ENCODE peak calls at places on chromosomes 6 and 20, in six cellular contexts. N, P, W, M, I and U are unnamed samples.

GRCh38 chr6:56525976-56526375 is 116.7 kb downstream of the DST start:
- DNase-seq in W (no peak), N (no peak), I (no peak), P (no peak), M (no peak), U (no peak)

GRCh38 chr6:5167501-5167900 is 82.4 kb downstream of the PPP1R3G start:
- DNase-seq in N (no peak), P (no peak), I (no peak), W (no peak), M (no peak), U (no peak)

GRCh38 chr6:139308936-139309603 is 17.3 kb upstream of the TXLNB start:
- DNase-seq in W (no peak), P (no peak), I (no peak), N (peak), M (peak), U (no peak)

GRCh38 chr6:88992741-88993557 is 29.5 kb upstream of the RNGTT start:
- DNase-seq in M (no peak), P (no peak), I (no peak), N (no peak), W (no peak), U (no peak)

GRCh38 chr20:46027245-46027853 is 1.7 kb upstream of the SLC12A5 start:
- DNase-seq in N (no peak), P (peak), W (no peak), M (no peak), I (peak), U (no peak)

GRCh38 chr6:147434508-147434907 is 74.0 kb upstream of the SAMD5 start:
- DNase-seq in N (no peak), W (no peak), I (no peak), M (no peak), P (no peak), U (no peak)

GRCh38 chr6:72622094-72622540 is 253 bp downstream of the KCNQ5 start:
- DNase-seq in M (no peak), P (peak), W (peak), I (peak), N (no peak), U (peak)

GRCh38 chr20:46894971-46895905 is 595 bp downstream of the EYA2 start:
- DNase-seq in M (peak), N (no peak), W (no peak), P (no peak), I (no peak), U (no peak)

GRCh38 chr6:127841811-127842210 is 59.0 kb downstream of the THEMIS start:
- DNase-seq in M (no peak), W (no peak), N (no peak), I (no peak), P (no peak), U (no peak)

GRCh38 chr20:2652724-2653510 is 485 bp downstream of the NOP56 start:
- DNase-seq in N (no peak), P (peak), M (no peak), I (no peak), W (peak), U (no peak)

GRCh38 chr6:36019167-36019566 is 5.3 kb downstream of the SLC26A8 start:
- DNase-seq in M (no peak), W (no peak), I (no peak), P (no peak), N (no peak), U (no peak)

GRCh38 chr6:8940356-8940755 is 505.0 kb upstream of the SLC35B3 start:
- DNase-seq in M (no peak), N (no peak), W (no peak), P (no peak), I (no peak), U (no peak)

GRCh38 chr6:43495409-43495941 is 14.7 kb downstream of the LRRC73 start:
- DNase-seq in W (no peak), I (no peak), M (no peak), N (no peak), P (no peak), U (no peak)

GRCh38 chr20:11376406-11376805 is 541.3 kb upstream of the BTBD3 start:
- DNase-seq in P (no peak), W (no peak), I (no peak), N (no peak), M (no peak), U (no peak)